ENCODE peak calls at places on chromosome 3, in eight cellular contexts. One of them, this sample, is unnamed. For H4K20me1, the result is how much of the 10 kb centered on the place peaks cover.

GRCh38 chr3:64188810-64189560 is 36.3 kb downstream of the PRICKLE2 start:
- DNase-seq in hepatocyte: peak
- DNase-seq in PC-9: peak
- DNase-seq in H9: no peak
- DNase-seq in GM23338: no peak
- DNase-seq in OCI-LY7: no peak
- DNase-seq in SK-N-SH: no peak
- DNase-seq in fibroblast of lung: peak
- DNase-seq in this sample: no peak

GRCh38 chr3:117708601-117709000 is 999.0 kb downstream of the TUSC7 start:
- DNase-seq in hepatocyte: no peak
- DNase-seq in PC-9: no peak
- DNase-seq in H9: no peak
- DNase-seq in GM23338: no peak
- DNase-seq in OCI-LY7: no peak
- DNase-seq in SK-N-SH: no peak
- DNase-seq in fibroblast of lung: no peak
- DNase-seq in this sample: no peak

GRCh38 chr3:169528289-169528688 is 135.2 kb downstream of the MECOM start:
- DNase-seq in hepatocyte: no peak
- DNase-seq in PC-9: no peak
- DNase-seq in H9: no peak
- DNase-seq in GM23338: no peak
- DNase-seq in OCI-LY7: no peak
- DNase-seq in SK-N-SH: no peak
- DNase-seq in fibroblast of lung: peak
- DNase-seq in this sample: no peak

GRCh38 chr3:37909067-37909911 is 47.6 kb downstream of the CTDSPL start:
- DNase-seq in hepatocyte: no peak
- DNase-seq in PC-9: no peak
- DNase-seq in H9: no peak
- DNase-seq in GM23338: no peak
- DNase-seq in OCI-LY7: no peak
- DNase-seq in SK-N-SH: no peak
- DNase-seq in fibroblast of lung: no peak
- DNase-seq in this sample: no peak

GRCh38 chr3:126540342-126540849 is 16.4 kb downstream of the CHST13 start:
- DNase-seq in hepatocyte: peak
- DNase-seq in PC-9: peak
- DNase-seq in H9: peak
- DNase-seq in GM23338: no peak
- DNase-seq in OCI-LY7: no peak
- DNase-seq in SK-N-SH: peak
- DNase-seq in fibroblast of lung: peak
- DNase-seq in this sample: no peak

GRCh38 chr3:146396792-146397191 is 72.6 kb downstream of the PLSCR2 start:
- DNase-seq in hepatocyte: no peak
- DNase-seq in PC-9: no peak
- DNase-seq in H9: no peak
- DNase-seq in GM23338: no peak
- DNase-seq in OCI-LY7: no peak
- DNase-seq in SK-N-SH: no peak
- DNase-seq in fibroblast of lung: no peak
- DNase-seq in this sample: no peak

GRCh38 chr3:59451041-59451763 is 401.4 kb upstream of the CFAP20DC start:
- DNase-seq in hepatocyte: no peak
- DNase-seq in PC-9: no peak
- DNase-seq in H9: no peak
- DNase-seq in GM23338: no peak
- DNase-seq in OCI-LY7: peak
- DNase-seq in SK-N-SH: no peak
- DNase-seq in fibroblast of lung: no peak
- DNase-seq in this sample: no peak

GRCh38 chr3:134406331-134407246 is 32.3 kb upstream of the AMOTL2 start:
- DNase-seq in hepatocyte: peak
- DNase-seq in PC-9: peak
- DNase-seq in H9: peak
- DNase-seq in GM23338: peak
- DNase-seq in OCI-LY7: no peak
- DNase-seq in SK-N-SH: peak
- DNase-seq in fibroblast of lung: peak
- DNase-seq in this sample: peak

GRCh38 chr3:55446860-55447259 is 40.2 kb downstream of the WNT5A start:
- DNase-seq in hepatocyte: peak
- DNase-seq in PC-9: no peak
- DNase-seq in H9: no peak
- DNase-seq in GM23338: no peak
- DNase-seq in OCI-LY7: no peak
- DNase-seq in SK-N-SH: no peak
- DNase-seq in fibroblast of lung: no peak
- DNase-seq in this sample: peak

GRCh38 chr3:82927309-82928253 is 1166.1 kb upstream of the GBE1 start:
- DNase-seq in hepatocyte: no peak
- DNase-seq in PC-9: no peak
- DNase-seq in H9: no peak
- DNase-seq in GM23338: no peak
- DNase-seq in OCI-LY7: peak
- DNase-seq in SK-N-SH: no peak
- DNase-seq in fibroblast of lung: no peak
- DNase-seq in this sample: no peak

GRCh38 chr3:13598926-13599886 is 50.3 kb downstream of the FBLN2 start:
- DNase-seq in hepatocyte: no peak
- DNase-seq in PC-9: peak
- DNase-seq in H9: no peak
- DNase-seq in GM23338: peak
- DNase-seq in OCI-LY7: no peak
- DNase-seq in SK-N-SH: no peak
- DNase-seq in fibroblast of lung: peak
- DNase-seq in this sample: no peak

GRCh38 chr3:124767691-124768090 is 37.4 kb downstream of the UMPS start:
- DNase-seq in hepatocyte: no peak
- DNase-seq in PC-9: no peak
- DNase-seq in H9: no peak
- DNase-seq in GM23338: no peak
- DNase-seq in OCI-LY7: no peak
- DNase-seq in SK-N-SH: no peak
- DNase-seq in fibroblast of lung: no peak
- DNase-seq in this sample: no peak

GRCh38 chr3:52451237-52452083 is 2.4 kb downstream of the TNNC1 start:
- DNase-seq in hepatocyte: no peak
- DNase-seq in PC-9: no peak
- DNase-seq in H9: peak
- DNase-seq in GM23338: no peak
- DNase-seq in OCI-LY7: no peak
- DNase-seq in SK-N-SH: no peak
- DNase-seq in fibroblast of lung: no peak
- DNase-seq in this sample: no peak

GRCh38 chr3:129605593-129606521 is 619 bp downstream of the PLXND1 start:
- DNase-seq in hepatocyte: peak
- DNase-seq in PC-9: peak
- DNase-seq in H9: peak
- DNase-seq in GM23338: no peak
- DNase-seq in OCI-LY7: peak
- DNase-seq in SK-N-SH: peak
- DNase-seq in fibroblast of lung: peak
- DNase-seq in this sample: peak

GRCh38 chr3:156332304-156332703 is 211.9 kb downstream of the KCNAB1 start:
- DNase-seq in hepatocyte: no peak
- DNase-seq in PC-9: no peak
- DNase-seq in H9: no peak
- DNase-seq in GM23338: no peak
- DNase-seq in OCI-LY7: no peak
- DNase-seq in SK-N-SH: no peak
- DNase-seq in fibroblast of lung: no peak
- DNase-seq in this sample: no peak

GRCh38 chr3:196650740-196651311 is 11.3 kb downstream of the NRROS start:
- DNase-seq in hepatocyte: peak
- DNase-seq in PC-9: peak
- DNase-seq in H9: no peak
- DNase-seq in GM23338: no peak
- DNase-seq in OCI-LY7: no peak
- DNase-seq in SK-N-SH: peak
- DNase-seq in fibroblast of lung: peak
- DNase-seq in this sample: no peak

GRCh38 chr3:133674290-133674912 is 12.7 kb upstream of the TOPBP1 start:
- DNase-seq in hepatocyte: no peak
- DNase-seq in PC-9: no peak
- DNase-seq in H9: peak
- DNase-seq in GM23338: peak
- DNase-seq in OCI-LY7: no peak
- DNase-seq in SK-N-SH: peak
- DNase-seq in fibroblast of lung: no peak
- DNase-seq in this sample: no peak

GRCh38 chr3:141114816-141115458 is 63.8 kb downstream of the SPSB4 start:
- DNase-seq in hepatocyte: no peak
- DNase-seq in PC-9: no peak
- DNase-seq in H9: peak
- DNase-seq in GM23338: peak
- DNase-seq in OCI-LY7: peak
- DNase-seq in SK-N-SH: peak
- DNase-seq in fibroblast of lung: no peak
- DNase-seq in this sample: no peak

GRCh38 chr3:135034291-135034768 is 239.3 kb downstream of the EPHB1 start:
- DNase-seq in hepatocyte: peak
- DNase-seq in PC-9: no peak
- DNase-seq in H9: no peak
- DNase-seq in GM23338: no peak
- DNase-seq in OCI-LY7: no peak
- DNase-seq in SK-N-SH: no peak
- DNase-seq in fibroblast of lung: no peak
- DNase-seq in this sample: peak

GRCh38 chr3:129673012-129673411 is 66.5 kb upstream of the PLXND1 start:
- DNase-seq in hepatocyte: no peak
- DNase-seq in PC-9: no peak
- DNase-seq in H9: no peak
- DNase-seq in GM23338: no peak
- DNase-seq in OCI-LY7: no peak
- DNase-seq in SK-N-SH: no peak
- DNase-seq in fibroblast of lung: no peak
- DNase-seq in this sample: no peak

GRCh38 chr3:45639044-45639392 is 44.5 kb downstream of the LIMD1 start:
- DNase-seq in hepatocyte: no peak
- DNase-seq in PC-9: no peak
- DNase-seq in H9: no peak
- DNase-seq in GM23338: no peak
- DNase-seq in OCI-LY7: no peak
- DNase-seq in SK-N-SH: no peak
- DNase-seq in fibroblast of lung: no peak
- DNase-seq in this sample: no peak
- H4K20me1 ChIP-seq in hepatocyte: under half
- H4K20me1 ChIP-seq in PC-9: under half
- H4K20me1 ChIP-seq in H9: under half
- H4K20me1 ChIP-seq in GM23338: under half
- H4K20me1 ChIP-seq in OCI-LY7: under half
- H4K20me1 ChIP-seq in SK-N-SH: under half
- H4K20me1 ChIP-seq in fibroblast of lung: under half
- H4K20me1 ChIP-seq in this sample: under half

GRCh38 chr3:21390136-21390535 is 360.9 kb downstream of the ZNF385D start:
- DNase-seq in hepatocyte: peak
- DNase-seq in PC-9: no peak
- DNase-seq in H9: no peak
- DNase-seq in GM23338: no peak
- DNase-seq in OCI-LY7: no peak
- DNase-seq in SK-N-SH: no peak
- DNase-seq in fibroblast of lung: no peak
- DNase-seq in this sample: no peak
- H4K20me1 ChIP-seq in hepatocyte: under half
- H4K20me1 ChIP-seq in PC-9: under half
- H4K20me1 ChIP-seq in H9: under half
- H4K20me1 ChIP-seq in GM23338: under half
- H4K20me1 ChIP-seq in OCI-LY7: under half
- H4K20me1 ChIP-seq in SK-N-SH: under half
- H4K20me1 ChIP-seq in fibroblast of lung: under half
- H4K20me1 ChIP-seq in this sample: under half

GRCh38 chr3:16992198-16992597 is 107.4 kb downstream of the PLCL2 start:
- DNase-seq in hepatocyte: no peak
- DNase-seq in PC-9: no peak
- DNase-seq in H9: no peak
- DNase-seq in GM23338: no peak
- DNase-seq in OCI-LY7: no peak
- DNase-seq in SK-N-SH: no peak
- DNase-seq in fibroblast of lung: no peak
- DNase-seq in this sample: no peak

GRCh38 chr3:16993227-16993626 is 108.5 kb downstream of the PLCL2 start:
- DNase-seq in hepatocyte: no peak
- DNase-seq in PC-9: no peak
- DNase-seq in H9: no peak
- DNase-seq in GM23338: no peak
- DNase-seq in OCI-LY7: no peak
- DNase-seq in SK-N-SH: no peak
- DNase-seq in fibroblast of lung: peak
- DNase-seq in this sample: no peak

GRCh38 chr3:16985608-16986007 is 100.9 kb downstream of the PLCL2 start:
- DNase-seq in hepatocyte: no peak
- DNase-seq in PC-9: no peak
- DNase-seq in H9: no peak
- DNase-seq in GM23338: no peak
- DNase-seq in OCI-LY7: no peak
- DNase-seq in SK-N-SH: no peak
- DNase-seq in fibroblast of lung: no peak
- DNase-seq in this sample: no peak

GRCh38 chr3:16987141-16987540 is 102.4 kb downstream of the PLCL2 start:
- DNase-seq in hepatocyte: no peak
- DNase-seq in PC-9: no peak
- DNase-seq in H9: no peak
- DNase-seq in GM23338: no peak
- DNase-seq in OCI-LY7: no peak
- DNase-seq in SK-N-SH: no peak
- DNase-seq in fibroblast of lung: no peak
- DNase-seq in this sample: no peak

GRCh38 chr3:16990163-16990562 is 105.4 kb downstream of the PLCL2 start:
- DNase-seq in hepatocyte: no peak
- DNase-seq in PC-9: no peak
- DNase-seq in H9: no peak
- DNase-seq in GM23338: no peak
- DNase-seq in OCI-LY7: no peak
- DNase-seq in SK-N-SH: no peak
- DNase-seq in fibroblast of lung: no peak
- DNase-seq in this sample: no peak
- H4K20me1 ChIP-seq in hepatocyte: under half
- H4K20me1 ChIP-seq in PC-9: under half
- H4K20me1 ChIP-seq in H9: under half
- H4K20me1 ChIP-seq in GM23338: under half
- H4K20me1 ChIP-seq in OCI-LY7: under half
- H4K20me1 ChIP-seq in SK-N-SH: under half
- H4K20me1 ChIP-seq in fibroblast of lung: under half
- H4K20me1 ChIP-seq in this sample: under half

GRCh38 chr3:57680046-57680445 is 12.8 kb downstream of the DENND6A start:
- DNase-seq in hepatocyte: no peak
- DNase-seq in PC-9: no peak
- DNase-seq in H9: no peak
- DNase-seq in GM23338: no peak
- DNase-seq in OCI-LY7: no peak
- DNase-seq in SK-N-SH: no peak
- DNase-seq in fibroblast of lung: no peak
- DNase-seq in this sample: no peak

GRCh38 chr3:57682284-57682683 is 10.6 kb downstream of the DENND6A start:
- DNase-seq in hepatocyte: no peak
- DNase-seq in PC-9: no peak
- DNase-seq in H9: no peak
- DNase-seq in GM23338: no peak
- DNase-seq in OCI-LY7: no peak
- DNase-seq in SK-N-SH: no peak
- DNase-seq in fibroblast of lung: peak
- DNase-seq in this sample: no peak

GRCh38 chr3:57683286-57683685 is 9.6 kb downstream of the DENND6A start:
- DNase-seq in hepatocyte: no peak
- DNase-seq in PC-9: no peak
- DNase-seq in H9: no peak
- DNase-seq in GM23338: no peak
- DNase-seq in OCI-LY7: no peak
- DNase-seq in SK-N-SH: no peak
- DNase-seq in fibroblast of lung: no peak
- DNase-seq in this sample: no peak

GRCh38 chr3:57681691-57682090 is 11.2 kb downstream of the DENND6A start:
- DNase-seq in hepatocyte: no peak
- DNase-seq in PC-9: no peak
- DNase-seq in H9: no peak
- DNase-seq in GM23338: no peak
- DNase-seq in OCI-LY7: no peak
- DNase-seq in SK-N-SH: no peak
- DNase-seq in fibroblast of lung: no peak
- DNase-seq in this sample: no peak
- H4K20me1 ChIP-seq in hepatocyte: under half
- H4K20me1 ChIP-seq in PC-9: under half
- H4K20me1 ChIP-seq in H9: under half
- H4K20me1 ChIP-seq in GM23338: under half
- H4K20me1 ChIP-seq in OCI-LY7: under half
- H4K20me1 ChIP-seq in SK-N-SH: half or more
- H4K20me1 ChIP-seq in fibroblast of lung: under half
- H4K20me1 ChIP-seq in this sample: under half

This sample was measured in H1.